ENCODE peak calls at places on chromosome 11, in eight cellular contexts. E is astrocyte of the spinal cord; K is H4; Q is kidney epithelial cell; G is Caco-2; A is stimulated activated CD4-positive, alpha-beta T cell treated with anti-CD3 and anti-CD28 coated beads, Interleukin-12 subunit alpha, Interleukin-12 subunit beta, amount 100 ng/mL, for 48 hours; Y is iris pigment epithelial cell; O is NCI-H526. L is an unnamed sample.

GRCh38 chr11:7278314-7278917 is 26.7 kb downstream of the SYT9 start:
- DNase-seq in G (no peak), Y (peak), O (no peak), K (peak), Q (no peak), E (peak), A (no peak), L (peak)

GRCh38 chr11:61119055-61119454 is 16.8 kb downstream of the CD5 start:
- DNase-seq in G (no peak), O (no peak), Q (no peak), Y (no peak), K (no peak), A (no peak), E (no peak), L (no peak)

GRCh38 chr11:115503083-115503885 is 931 bp downstream of the CADM1 start:
- DNase-seq in G (peak), K (peak), O (peak), A (no peak), Y (peak), Q (no peak), E (peak), L (peak)

GRCh38 chr11:95650271-95650670 is 139.3 kb downstream of the FAM76B start:
- DNase-seq in Q (no peak), E (no peak), K (no peak), O (no peak), A (no peak), Y (no peak), G (no peak), L (no peak)

GRCh38 chr11:72926076-72926475 is 111.9 kb downstream of the ATG16L2 start:
- DNase-seq in O (no peak), G (no peak), Y (no peak), K (no peak), E (no peak), Q (no peak), A (no peak), L (no peak)

GRCh38 chr11:125685228-125685627 is 4.6 kb upstream of the ACRV1 start:
- DNase-seq in O (no peak), K (no peak), Q (no peak), G (no peak), Y (no peak), A (no peak), E (no peak), L (no peak)

GRCh38 chr11:64875369-64876225 is 2.8 kb downstream of the EHD1 start:
- DNase-seq in Q (no peak), K (no peak), A (no peak), G (no peak), O (no peak), E (no peak), Y (no peak), L (no peak)

GRCh38 chr11:97367406-97368083 is 977.7 kb downstream of the JRKL start:
- DNase-seq in K (no peak), O (no peak), Q (no peak), A (no peak), Y (no peak), G (peak), E (no peak), L (no peak)

GRCh38 chr11:120571476-120571875 is 59.9 kb downstream of the GRIK4 start:
- DNase-seq in A (no peak), G (no peak), K (no peak), Y (no peak), O (no peak), E (no peak), Q (no peak), L (no peak)

GRCh38 chr11:70833554-70833953 is 418.8 kb downstream of the SHANK2 start:
- DNase-seq in O (no peak), E (no peak), A (no peak), Q (no peak), K (no peak), Y (no peak), G (no peak), L (no peak)

GRCh38 chr11:3995949-3996554 is 98.5 kb upstream of the RRM1 start:
- DNase-seq in Y (peak), A (no peak), K (no peak), O (no peak), G (no peak), Q (no peak), E (peak), L (no peak)

GRCh38 chr11:23236846-23237550 is 376.7 kb upstream of the CCDC179 start:
- DNase-seq in O (no peak), A (no peak), G (no peak), Y (peak), K (no peak), E (no peak), Q (no peak), L (no peak)

GRCh38 chr11:130602700-130603584 is 154.5 kb downstream of the ADAMTS15 start:
- DNase-seq in K (no peak), G (no peak), E (no peak), Y (no peak), A (no peak), O (peak), Q (no peak), L (no peak)

GRCh38 chr11:126893796-126894195 is 106.8 kb downstream of the KIRREL3 start:
- DNase-seq in E (no peak), Q (no peak), O (no peak), G (no peak), K (no peak), Y (no peak), A (no peak), L (no peak)

GRCh38 chr11:25453471-25453870 is 878.5 kb upstream of the ANO3 start:
- DNase-seq in Y (no peak), A (no peak), E (no peak), Q (no peak), O (no peak), K (peak), G (no peak), L (no peak)

GRCh38 chr11:27611946-27612455 is 88.3 kb downstream of the BDNF start:
- DNase-seq in Y (peak), Q (no peak), K (no peak), A (no peak), O (no peak), G (no peak), E (no peak), L (no peak)

GRCh38 chr11:61032824-61033223 is 61.3 kb downstream of the CD6 start:
- DNase-seq in K (no peak), Y (no peak), A (no peak), O (no peak), E (no peak), Q (no peak), G (no peak), L (no peak)

GRCh38 chr11:28086569-28086968 is 21.4 kb downstream of the KIF18A start:
- DNase-seq in O (no peak), Q (no peak), K (no peak), Y (peak), E (peak), A (no peak), G (no peak), L (no peak)

GRCh38 chr11:606245-606644 is 9.5 kb downstream of the IRF7 start:
- DNase-seq in G (no peak), Y (no peak), E (peak), A (no peak), O (no peak), K (peak), Q (peak), L (no peak)

GRCh38 chr11:62336949-62337681 is at the start of gene ASRGL1:
- DNase-seq in Q (no peak), A (peak), K (peak), O (peak), Y (peak), G (peak), E (peak), L (peak)

GRCh38 chr11:86803641-86804040 is 3.3 kb downstream of the PRSS23 start:
- DNase-seq in A (no peak), O (no peak), E (no peak), K (no peak), G (no peak), Q (no peak), Y (no peak), L (no peak)

GRCh38 chr11:102920118-102920684 is 35.3 kb downstream of the MMP13 start:
- DNase-seq in Y (no peak), E (no peak), A (no peak), K (no peak), G (no peak), O (no peak), Q (no peak), L (no peak)

GRCh38 chr11:95821640-95822039 is 31.3 kb downstream of the CEP57 start:
- DNase-seq in G (no peak), Y (peak), K (no peak), Q (no peak), A (no peak), E (peak), O (no peak), L (no peak)

GRCh38 chr11:84673753-84674152 is 953.4 kb downstream of the DLG2 start:
- DNase-seq in E (peak), K (peak), A (no peak), G (no peak), Q (peak), Y (peak), O (no peak), L (no peak)

GRCh38 chr11:67345949-67346819 is 7.2 kb downstream of the POLD4 start:
- DNase-seq in E (peak), Y (peak), K (peak), A (no peak), Q (no peak), G (peak), O (no peak), L (no peak)

GRCh38 chr11:71305451-71306125 is 53.2 kb upstream of the SHANK2 start:
- DNase-seq in E (no peak), K (no peak), O (no peak), G (peak), A (no peak), Q (no peak), Y (no peak), L (no peak)

GRCh38 chr11:32136654-32137053 is 45.8 kb downstream of the RCN1 start:
- DNase-seq in A (no peak), E (no peak), O (no peak), Q (no peak), K (no peak), Y (peak), G (no peak), L (no peak)

GRCh38 chr11:92457250-92457649 is 232.6 kb downstream of the FAT3 start:
- DNase-seq in E (peak), Y (peak), G (no peak), O (no peak), Q (no peak), K (no peak), A (no peak), L (no peak)

GRCh38 chr11:2265396-2265795 is 5.0 kb downstream of the ASCL2 start:
- DNase-seq in A (peak), G (no peak), Q (no peak), Y (no peak), E (no peak), K (no peak), O (no peak), L (no peak)

GRCh38 chr11:56841210-56841810 is 92.8 kb upstream of the OR9G4 start:
- DNase-seq in G (peak), Y (peak), O (no peak), K (peak), E (peak), A (peak), Q (peak), L (peak)

GRCh38 chr11:1546536-1547466 is 25.3 kb downstream of the DUSP8 start:
- DNase-seq in Y (peak), O (no peak), A (peak), Q (no peak), G (no peak), K (no peak), E (no peak), L (peak)

GRCh38 chr11:68528630-68529029 is 68.1 kb downstream of the PPP6R3 start:
- DNase-seq in Q (no peak), K (no peak), G (no peak), E (no peak), Y (peak), A (no peak), O (no peak), L (no peak)

GRCh38 chr11:76919887-76920746 is 59.4 kb downstream of the ACER3 start:
- DNase-seq in Y (peak), K (peak), G (peak), E (peak), Q (peak), O (peak), A (peak), L (peak)

GRCh38 chr11:80182906-80183305 is 742.1 kb upstream of the TENM4 start:
- DNase-seq in K (no peak), A (no peak), E (no peak), O (no peak), G (no peak), Q (peak), Y (peak), L (no peak)

GRCh38 chr11:19493446-19493845 is 219.2 kb upstream of the NAV2 start:
- DNase-seq in E (no peak), A (no peak), O (peak), G (peak), Y (no peak), Q (no peak), K (no peak), L (no peak)

GRCh38 chr11:99814021-99814420 is 793.3 kb downstream of the CNTN5 start:
- DNase-seq in A (no peak), Y (peak), K (no peak), Q (no peak), G (no peak), E (peak), O (no peak), L (no peak)

GRCh38 chr11:61935861-61936260 is 14.3 kb upstream of the BEST1 start:
- DNase-seq in Y (no peak), O (no peak), K (no peak), G (no peak), E (no peak), A (no peak), Q (no peak), L (no peak)

L was measured in 8988T.